ENCODE peak calls at places on chromosome 4, in eight cellular contexts. U, E, B, Z, M, T, W and P are unnamed samples. For H3K36me3, the result is how much of the 10 kb centered on the place peaks cover.

GRCh38 chr4:1026115-1026514 is 14.7 kb downstream of the FGFRL1 start:
- DNase-seq in U (peak), E (no peak), B (no peak), Z (no peak), M (peak), T (peak), W (peak), P (peak)

GRCh38 chr4:130125468-130125867 is 1029.5 kb downstream of the C4orf33 start:
- DNase-seq in U (no peak), E (no peak), B (no peak), Z (no peak), M (no peak), T (no peak), W (no peak), P (peak)

GRCh38 chr4:129350800-129351199 is 254.8 kb downstream of the C4orf33 start:
- DNase-seq in U (peak), E (no peak), B (no peak), Z (peak), M (no peak), T (no peak), W (no peak), P (no peak)

GRCh38 chr4:120801171-120801758 is 121.3 kb downstream of the PRDM5 start:
- DNase-seq in U (peak), E (no peak), B (peak), Z (no peak), M (peak), T (peak), W (no peak), P (no peak)

GRCh38 chr4:169098054-169098896 is 88.2 kb upstream of the CBR4 start:
- DNase-seq in U (peak), E (no peak), B (no peak), Z (no peak), M (no peak), T (peak), W (no peak), P (no peak)

GRCh38 chr4:4919926-4920325 is 60.5 kb downstream of the MSX1 start:
- DNase-seq in U (peak), E (no peak), B (no peak), Z (no peak), M (no peak), T (no peak), W (no peak), P (peak)

GRCh38 chr4:114479595-114479994 is 119.0 kb upstream of the UGT8 start:
- DNase-seq in U (no peak), E (no peak), B (no peak), Z (no peak), M (no peak), T (no peak), W (no peak), P (no peak)

GRCh38 chr4:121696140-121696640 is 590 bp downstream of the ANXA5 start:
- DNase-seq in U (peak), E (peak), B (peak), Z (peak), M (peak), T (peak), W (peak), P (peak)

GRCh38 chr4:184309241-184310170 is 91.8 kb upstream of the ENPP6 start:
- DNase-seq in U (no peak), E (no peak), B (no peak), Z (no peak), M (no peak), T (no peak), W (peak), P (no peak)

GRCh38 chr4:31193516-31193915 is 473.3 kb downstream of the PCDH7 start:
- DNase-seq in U (no peak), E (no peak), B (no peak), Z (no peak), M (no peak), T (no peak), W (no peak), P (no peak)

GRCh38 chr4:21593268-21594002 is 355.1 kb downstream of the KCNIP4 start:
- DNase-seq in U (no peak), E (no peak), B (no peak), Z (no peak), M (no peak), T (no peak), W (no peak), P (no peak)

GRCh38 chr4:133474511-133474910 is 325.4 kb downstream of the PCDH10 start:
- DNase-seq in U (no peak), E (no peak), B (no peak), Z (no peak), M (no peak), T (no peak), W (no peak), P (no peak)

GRCh38 chr4:56247646-56248045 is 139.6 kb downstream of the AASDH start:
- DNase-seq in U (no peak), E (no peak), B (no peak), Z (no peak), M (no peak), T (no peak), W (no peak), P (no peak)

GRCh38 chr4:105280338-105280809 is 133.7 kb downstream of the TET2 start:
- DNase-seq in U (no peak), E (no peak), B (no peak), Z (no peak), M (no peak), T (peak), W (no peak), P (no peak)

GRCh38 chr4:176156656-176157055 is 38.7 kb downstream of the SPATA4 start:
- DNase-seq in U (no peak), E (no peak), B (no peak), Z (no peak), M (no peak), T (no peak), W (no peak), P (no peak)

GRCh38 chr4:168755643-168756482 is 254.2 kb downstream of the CBR4 start:
- DNase-seq in U (no peak), E (no peak), B (no peak), Z (no peak), M (no peak), T (peak), W (no peak), P (no peak)

GRCh38 chr4:18464160-18464559 is 442.6 kb upstream of the LCORL start:
- DNase-seq in U (no peak), E (no peak), B (no peak), Z (no peak), M (no peak), T (no peak), W (no peak), P (no peak)

GRCh38 chr4:55336138-55337034 is 9.7 kb upstream of the SRD5A3 start:
- DNase-seq in U (no peak), E (no peak), B (no peak), Z (no peak), M (no peak), T (no peak), W (no peak), P (no peak)

GRCh38 chr4:146105464-146105863 is 70.1 kb upstream of the LSM6 start:
- DNase-seq in U (no peak), E (no peak), B (no peak), Z (no peak), M (no peak), T (no peak), W (no peak), P (no peak)

GRCh38 chr4:125187221-125187620 is 127.5 kb upstream of the FAT4 start:
- DNase-seq in U (no peak), E (no peak), B (no peak), Z (no peak), M (no peak), T (peak), W (no peak), P (no peak)

GRCh38 chr4:14783011-14783877 is 219.0 kb upstream of the CPEB2 start:
- DNase-seq in U (no peak), E (no peak), B (no peak), Z (no peak), M (no peak), T (peak), W (no peak), P (no peak)

GRCh38 chr4:157590679-157591078 is 370.2 kb downstream of the GRIA2 start:
- DNase-seq in U (no peak), E (no peak), B (no peak), Z (no peak), M (no peak), T (no peak), W (no peak), P (no peak)

GRCh38 chr4:128006592-128006991 is 41.4 kb downstream of the ABHD18 start:
- DNase-seq in U (no peak), E (no peak), B (no peak), Z (no peak), M (no peak), T (peak), W (no peak), P (no peak)

GRCh38 chr4:93791570-93792195 is 36.9 kb upstream of the ATOH1 start:
- DNase-seq in U (peak), E (peak), B (no peak), Z (no peak), M (no peak), T (peak), W (peak), P (peak)

GRCh38 chr4:141896687-141897086 is 260.3 kb downstream of the IL15 start:
- DNase-seq in U (no peak), E (no peak), B (no peak), Z (no peak), M (no peak), T (no peak), W (no peak), P (no peak)

GRCh38 chr4:39323836-39324235 is 42.3 kb downstream of the RFC1 start:
- DNase-seq in U (no peak), E (no peak), B (no peak), Z (no peak), M (no peak), T (no peak), W (no peak), P (no peak)

GRCh38 chr4:32435320-32435719 is 1715.2 kb downstream of the PCDH7 start:
- DNase-seq in U (no peak), E (no peak), B (no peak), Z (no peak), M (no peak), T (no peak), W (no peak), P (no peak)

GRCh38 chr4:180665994-180666818 is 1577.0 kb upstream of the TENM3 start:
- DNase-seq in U (no peak), E (peak), B (no peak), Z (no peak), M (no peak), T (peak), W (no peak), P (no peak)

GRCh38 chr4:112927544-112927943 is 121.9 kb upstream of the ANK2 start:
- DNase-seq in U (no peak), E (no peak), B (no peak), Z (no peak), M (no peak), T (no peak), W (no peak), P (no peak)

GRCh38 chr4:157128395-157128794 is 52.4 kb downstream of the GLRB start:
- DNase-seq in U (no peak), E (peak), B (no peak), Z (no peak), M (no peak), T (peak), W (no peak), P (peak)

GRCh38 chr4:152436384-152436783 is 99.5 kb downstream of the FBXW7 start:
- DNase-seq in U (no peak), E (no peak), B (no peak), Z (no peak), M (no peak), T (no peak), W (no peak), P (no peak)

DNA sequence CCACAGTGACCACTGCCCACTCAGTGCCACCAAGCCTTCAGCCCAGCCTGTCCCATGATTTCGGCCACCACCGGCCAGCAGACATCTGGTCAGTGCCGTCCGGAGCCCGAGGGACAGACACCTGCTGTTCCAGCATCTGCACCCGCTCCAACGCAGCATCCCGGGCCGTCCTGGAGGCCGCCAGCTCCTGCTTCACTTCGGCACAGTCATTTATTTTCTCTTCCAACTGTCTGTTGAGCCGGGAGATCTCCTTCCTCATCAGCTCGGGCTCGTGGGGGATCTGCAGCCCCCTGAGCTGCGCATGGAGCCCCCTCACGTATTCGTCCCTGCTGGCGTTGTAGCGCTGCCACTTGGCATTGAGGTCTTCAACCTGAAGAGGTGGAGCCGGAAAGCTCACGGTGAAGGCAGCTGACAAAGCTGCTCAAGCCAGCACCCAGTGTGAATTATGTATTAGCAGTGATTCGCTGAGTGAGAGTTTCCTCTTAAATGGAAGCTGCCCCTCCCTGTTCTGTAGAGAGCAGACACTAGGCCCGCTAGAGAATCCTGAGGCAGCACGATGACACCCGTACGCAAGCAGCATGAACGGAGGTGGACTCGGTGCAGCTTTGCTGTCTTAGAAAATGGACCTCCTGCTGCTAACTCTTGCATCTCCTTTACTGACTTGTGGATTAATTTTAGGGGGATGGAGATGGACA is 11.4 kb downstream of the TNIP2 start:
- DNase-seq in U (no peak), E (no peak), B (no peak), Z (no peak), M (no peak), T (no peak), W (no peak), P (no peak)
- H3K36me3 ChIP-seq in U (under half), E (under half), B (under half), Z (under half), M (under half), T (under half), W (half or more), P (under half)

DNA sequence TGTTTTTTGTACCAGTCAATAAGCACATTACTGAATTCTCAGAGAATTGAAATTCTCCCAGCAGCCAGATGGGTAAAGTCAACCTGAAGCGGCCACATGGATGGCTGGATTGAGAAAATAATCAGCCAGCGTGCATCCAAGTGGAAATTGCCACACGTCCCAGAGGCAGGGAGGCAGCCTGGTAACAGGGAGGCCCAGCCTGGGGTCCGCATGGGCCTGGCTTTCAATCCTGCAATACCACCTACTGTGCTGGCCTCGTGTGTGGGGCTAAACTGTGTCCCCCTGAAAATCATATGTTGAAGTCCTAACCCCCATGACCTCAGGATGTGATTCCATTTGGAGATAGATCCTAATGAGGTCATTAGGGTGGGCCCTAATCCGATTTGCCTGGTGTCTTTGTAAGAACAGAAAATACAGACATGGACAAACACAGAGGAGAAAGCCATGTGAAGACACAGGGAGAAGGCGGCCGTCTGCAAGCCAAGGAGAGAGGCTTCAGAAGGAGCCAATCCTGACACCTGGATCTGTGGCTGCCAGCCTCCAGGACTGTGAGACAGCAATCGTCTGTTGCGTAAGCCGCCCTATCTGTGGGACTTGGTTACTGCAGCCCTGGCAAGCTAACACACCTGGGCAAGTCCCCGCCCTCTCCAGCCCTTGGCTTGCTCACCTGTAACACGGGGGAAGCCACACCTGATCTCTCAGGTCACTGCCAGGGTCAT is 90.3 kb downstream of the JAKMIP1 start:
- DNase-seq in U (peak), E (peak), B (no peak), Z (no peak), M (no peak), T (no peak), W (no peak), P (peak)
- TF ChIP-seq CTCF in U (peak), E (peak), B (no peak), Z (no peak), M (no peak), T (no peak), W (peak), P (no peak)

DNA sequence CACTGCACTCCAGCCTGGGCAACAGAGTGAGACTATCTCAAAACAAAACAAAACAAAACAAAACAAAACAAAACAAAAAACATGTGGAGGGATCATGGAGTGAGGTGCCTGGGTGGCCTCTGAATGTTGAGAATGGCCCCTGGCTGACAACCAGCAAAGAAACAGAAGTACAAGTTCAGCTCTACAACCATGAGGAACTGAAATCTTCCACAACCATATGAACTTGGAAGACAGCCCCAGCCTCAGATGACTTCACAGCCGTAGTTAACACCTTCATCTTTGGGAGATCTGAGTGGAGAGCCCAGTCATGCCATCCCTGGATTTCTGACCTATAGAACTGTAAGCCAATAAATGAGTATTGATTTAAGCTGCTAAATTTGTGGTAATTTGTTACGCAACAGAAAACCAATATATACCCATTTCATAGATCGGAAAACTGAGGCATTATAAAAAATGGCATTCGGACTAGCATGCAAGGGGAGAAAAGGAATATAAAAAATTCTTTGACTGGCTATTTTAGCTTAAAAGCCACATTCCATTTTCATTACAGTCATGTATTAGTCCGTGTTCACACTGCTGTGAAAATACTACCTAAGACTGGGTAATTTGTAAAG is 138.7 kb upstream of the RAPGEF2 start:
- DNase-seq in U (no peak), E (no peak), B (no peak), Z (no peak), M (no peak), T (no peak), W (no peak), P (no peak)
- TF ChIP-seq POLR2A in U (no peak), E (no peak), B (no peak), Z (no peak), M (no peak), T (no peak), W (no peak), P (no peak)

DNA sequence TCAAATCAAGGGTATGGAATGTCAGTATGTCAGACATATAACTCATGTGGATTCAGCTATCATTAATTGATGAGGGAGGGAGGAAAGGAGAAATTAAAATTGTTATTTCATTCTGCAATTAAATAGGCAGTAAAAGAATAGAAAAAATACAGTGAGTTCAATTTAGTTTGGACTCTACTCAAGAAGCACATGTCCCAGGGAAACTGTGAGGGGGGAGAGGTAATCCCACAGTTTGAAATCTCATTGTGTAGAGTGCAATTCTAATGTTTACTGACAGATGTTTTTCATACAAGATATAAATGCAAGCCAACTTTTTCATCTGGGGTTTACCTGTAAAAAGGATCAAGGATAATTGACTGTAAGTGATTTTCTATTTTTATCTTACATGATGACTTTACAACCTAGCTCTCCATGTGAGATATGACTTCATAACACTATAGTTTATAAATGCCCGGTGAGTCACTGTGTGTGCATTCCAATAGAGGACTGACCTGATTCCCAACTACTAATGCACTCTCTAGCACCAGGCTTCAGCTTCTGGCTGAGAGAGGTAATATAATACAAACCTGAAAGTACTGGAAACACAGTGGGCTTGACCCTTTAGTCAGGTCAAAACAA is 35.2 kb upstream of the SCD5 start:
- DNase-seq in U (no peak), E (no peak), B (no peak), Z (no peak), M (no peak), T (peak), W (no peak), P (no peak)
- H3K36me3 ChIP-seq in U (under half), E (under half), B (under half), Z (under half), M (under half), T (under half), W (under half), P (under half)